ENCODE peak calls at places on chromosomes 2 and 18, in five cellular contexts. C is nephron progenitor cell, P is KBM-7, D is lung microvascular endothelial cell, V is GM12865. Q is an unnamed sample.

GRCh38 chr18:52310651-52311050 is 29.3 kb upstream of the DCC start:
- DNase-seq in C (no peak), P (no peak), D (no peak), V (no peak), Q (no peak)

GRCh38 chr2:65281626-65282351 is 54.2 kb downstream of the ACTR2 start:
- DNase-seq in C (no peak), P (no peak), D (no peak), V (no peak), Q (no peak)

GRCh38 chr2:72931280-72931910 is 14.1 kb downstream of the EMX1 start:
- DNase-seq in C (no peak), P (no peak), D (no peak), V (no peak), Q (no peak)

GRCh38 chr2:207283356-207283755 is 117.6 kb upstream of the KLF7 start:
- DNase-seq in C (no peak), P (peak; percentile 41), D (peak; percentile 35), V (peak; percentile 26), Q (no peak)

GRCh38 chr18:48227206-48227605 is 182.0 kb downstream of the ZBTB7C start:
- DNase-seq in C (no peak), P (no peak), D (no peak), V (no peak), Q (no peak)

GRCh38 chr18:26089247-26090129 is 925 bp downstream of the SS18 start:
- DNase-seq in C (peak; percentile 82), P (no peak), D (peak; percentile 52), V (peak; percentile 50), Q (peak; percentile 55)

GRCh38 chr2:5720426-5720825 is 28.2 kb downstream of the SOX11 start:
- DNase-seq in C (no peak), P (no peak), D (no peak), V (no peak), Q (no peak)

GRCh38 chr2:161158882-161159281 is 1.3 kb upstream of the TANK start:
- DNase-seq in C (no peak), P (no peak), D (no peak), V (no peak), Q (no peak)

GRCh38 chr18:24427484-24427883 is 1.0 kb downstream of the IMPACT start:
- DNase-seq in C (peak; percentile 2), P (no peak), D (peak; percentile 9), V (peak; percentile 27), Q (no peak)

GRCh38 chr2:237450583-237450982 is 36.5 kb upstream of the MLPH start:
- DNase-seq in C (no peak), P (no peak), D (no peak), V (no peak), Q (no peak)

GRCh38 chr2:177338177-177338721 is 54.3 kb upstream of the AGPS start:
- DNase-seq in C (no peak), P (no peak), D (peak; percentile 14), V (peak; percentile 18), Q (no peak)

GRCh38 chr18:57110295-57110694 is 36.6 kb upstream of the BOD1L2 start:
- DNase-seq in C (no peak), P (no peak), D (no peak), V (no peak), Q (no peak)

GRCh38 chr18:41324934-41325333 is 630.1 kb upstream of the PIK3C3 start:
- DNase-seq in C (no peak), P (no peak), D (no peak), V (no peak), Q (no peak)

GRCh38 chr18:30432349-30432748 is 610.2 kb downstream of the DSC3 start:
- DNase-seq in C (no peak), P (no peak), D (no peak), V (no peak), Q (no peak)

GRCh38 chr18:50190236-50190635 is 4.7 kb downstream of the MYO5B start:
- DNase-seq in C (no peak), P (no peak), D (no peak), V (no peak), Q (no peak)

GRCh38 chr18:51091270-51091669 is 61.3 kb downstream of the SMAD4 start:
- DNase-seq in C (no peak), P (no peak), D (no peak), V (no peak), Q (no peak)

GRCh38 chr2:43524180-43524965 is 71.5 kb downstream of the THADA start:
- DNase-seq in C (no peak), P (no peak), D (no peak), V (no peak), Q (no peak)

GRCh38 chr2:215904101-215904500 is 109.2 kb downstream of the MREG start:
- DNase-seq in C (no peak), P (no peak), D (no peak), V (no peak), Q (no peak)

GRCh38 chr2:97840198-97840597 is 126.8 kb downstream of the ZAP70 start:
- DNase-seq in C (no peak), P (no peak), D (peak; percentile 3), V (no peak), Q (no peak)

GRCh38 chr2:41710944-41711343 is 336.9 kb upstream of the PKDCC start:
- DNase-seq in C (no peak), P (no peak), D (no peak), V (no peak), Q (no peak)

GRCh38 chr18:55577812-55578539 is 10.0 kb downstream of the TCF4 start:
- DNase-seq in C (no peak), P (no peak), D (peak; percentile 17), V (peak; percentile 27), Q (no peak)

GRCh38 chr2:98012561-98012979 is 16.8 kb upstream of the TMEM131 start:
- DNase-seq in C (no peak), P (no peak), D (no peak), V (peak; percentile 86), Q (no peak)

GRCh38 chr2:153589586-153589985 is 111.0 kb upstream of the RPRM start:
- DNase-seq in C (no peak), P (no peak), D (no peak), V (no peak), Q (no peak)

GRCh38 chr2:191680639-191681038 is 2.7 kb downstream of the NABP1 start:
- DNase-seq in C (no peak), P (no peak), D (no peak), V (no peak), Q (no peak)